ENCODE peak calls at places on chromosomes 5 and 9, in six cellular contexts. One of them, this sample, is unnamed.

GRCh38 chr9:105030285-105030684 is 102.3 kb upstream of the ABCA1 start:
- DNase-seq in HCT116: no peak
- DNase-seq in astrocyte of the spinal cord: no peak
- DNase-seq in left lung: no peak
- DNase-seq in CD8-positive, alpha-beta T cell: no peak
- DNase-seq in neural progenitor cell: no peak
- DNase-seq in this sample: no peak

GRCh38 chr5:14118551-14119320 is 24.4 kb upstream of the TRIO start:
- DNase-seq in neural progenitor cell: peak
- DNase-seq in left lung: no peak
- DNase-seq in astrocyte of the spinal cord: no peak
- DNase-seq in HCT116: no peak
- DNase-seq in CD8-positive, alpha-beta T cell: no peak
- DNase-seq in this sample: peak

GRCh38 chr5:131466171-131466766 is 168.8 kb downstream of the RAPGEF6 start:
- DNase-seq in CD8-positive, alpha-beta T cell: no peak
- DNase-seq in left lung: no peak
- DNase-seq in astrocyte of the spinal cord: peak
- DNase-seq in HCT116: no peak
- DNase-seq in neural progenitor cell: no peak
- DNase-seq in this sample: no peak

GRCh38 chr5:26610581-26610980 is 427.8 kb downstream of the CDH9 start:
- DNase-seq in astrocyte of the spinal cord: no peak
- DNase-seq in CD8-positive, alpha-beta T cell: no peak
- DNase-seq in HCT116: no peak
- DNase-seq in neural progenitor cell: no peak
- DNase-seq in left lung: no peak
- DNase-seq in this sample: no peak

GRCh38 chr9:129697111-129697955 is 31.9 kb downstream of the PRRX2 start:
- DNase-seq in HCT116: no peak
- DNase-seq in neural progenitor cell: peak
- DNase-seq in CD8-positive, alpha-beta T cell: no peak
- DNase-seq in left lung: peak
- DNase-seq in astrocyte of the spinal cord: peak
- DNase-seq in this sample: peak

GRCh38 chr5:86008293-86008692 is 609.4 kb upstream of the COX7C start:
- DNase-seq in left lung: no peak
- DNase-seq in CD8-positive, alpha-beta T cell: no peak
- DNase-seq in neural progenitor cell: no peak
- DNase-seq in HCT116: no peak
- DNase-seq in astrocyte of the spinal cord: no peak
- DNase-seq in this sample: no peak

GRCh38 chr9:75664597-75664996 is 225.9 kb upstream of the PCSK5 start:
- DNase-seq in CD8-positive, alpha-beta T cell: no peak
- DNase-seq in left lung: no peak
- DNase-seq in HCT116: no peak
- DNase-seq in astrocyte of the spinal cord: no peak
- DNase-seq in neural progenitor cell: no peak
- DNase-seq in this sample: no peak

GRCh38 chr5:154519375-154519774 is 41.3 kb upstream of the HAND1 start:
- DNase-seq in neural progenitor cell: no peak
- DNase-seq in astrocyte of the spinal cord: peak
- DNase-seq in CD8-positive, alpha-beta T cell: no peak
- DNase-seq in left lung: no peak
- DNase-seq in HCT116: no peak
- DNase-seq in this sample: no peak

GRCh38 chr5:79689541-79690466 is at the start of gene CMYA5:
- DNase-seq in left lung: peak
- DNase-seq in neural progenitor cell: peak
- DNase-seq in astrocyte of the spinal cord: no peak
- DNase-seq in CD8-positive, alpha-beta T cell: no peak
- DNase-seq in HCT116: no peak
- DNase-seq in this sample: peak

GRCh38 chr5:105924366-105924765 is 1746.4 kb downstream of the EFNA5 start:
- DNase-seq in astrocyte of the spinal cord: no peak
- DNase-seq in neural progenitor cell: no peak
- DNase-seq in CD8-positive, alpha-beta T cell: no peak
- DNase-seq in left lung: no peak
- DNase-seq in HCT116: no peak
- DNase-seq in this sample: no peak

GRCh38 chr5:154273028-154273617 is 82.6 kb downstream of the GALNT10 start:
- DNase-seq in CD8-positive, alpha-beta T cell: no peak
- DNase-seq in astrocyte of the spinal cord: peak
- DNase-seq in HCT116: no peak
- DNase-seq in neural progenitor cell: no peak
- DNase-seq in left lung: peak
- DNase-seq in this sample: no peak

DNA sequence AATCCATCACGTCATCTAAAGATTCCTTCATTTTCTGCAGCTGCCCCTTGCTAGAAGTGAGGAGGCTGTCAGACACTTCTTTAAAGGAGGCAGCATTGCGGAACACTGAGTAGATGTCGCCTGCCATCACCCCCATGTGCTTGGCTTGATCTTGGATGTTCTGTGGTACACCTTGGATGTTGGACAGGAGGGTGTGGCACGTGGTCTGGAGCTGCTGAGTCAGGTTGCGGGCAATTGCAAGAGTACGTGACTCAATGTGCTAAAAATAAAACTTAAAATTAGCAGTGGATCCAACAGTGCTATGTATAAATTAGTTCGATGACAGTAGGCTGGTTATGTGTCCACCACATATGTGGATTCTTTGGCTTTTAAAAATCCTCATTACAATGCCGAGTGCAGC is 10.9 kb downstream of the PLIN2 start:
- DNase-seq in neural progenitor cell: no peak
- DNase-seq in HCT116: no peak
- DNase-seq in astrocyte of the spinal cord: peak
- DNase-seq in left lung: no peak
- DNase-seq in CD8-positive, alpha-beta T cell: no peak
- DNase-seq in this sample: no peak
- TF ChIP-seq CTCF in neural progenitor cell: no peak
- TF ChIP-seq CTCF in HCT116: no peak
- TF ChIP-seq CTCF in astrocyte of the spinal cord: no peak
- TF ChIP-seq CTCF in left lung: no peak
- TF ChIP-seq CTCF in CD8-positive, alpha-beta T cell: no peak
- TF ChIP-seq CTCF in this sample: no peak

DNA sequence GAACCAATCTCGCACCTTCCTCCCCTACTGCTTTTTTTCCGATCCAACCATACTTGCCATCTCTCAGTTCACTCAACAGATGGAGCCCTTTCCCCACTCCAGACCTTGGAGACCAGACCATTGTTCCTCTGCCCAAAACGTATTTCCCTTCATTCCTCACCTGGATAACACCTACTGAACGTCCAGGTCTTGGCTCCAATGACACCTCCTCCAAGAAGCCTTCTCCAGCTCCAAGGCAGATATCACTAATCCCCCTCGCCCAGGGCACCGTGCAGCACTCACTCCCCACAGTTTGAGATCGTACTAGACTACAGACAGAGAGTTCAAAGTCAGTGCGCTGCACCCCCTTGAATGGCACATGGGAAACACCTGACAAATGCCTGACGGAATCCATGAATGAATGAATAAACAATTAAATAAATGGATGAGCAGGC is 47.1 kb upstream of the AKNA start:
- DNase-seq in astrocyte of the spinal cord: peak
- DNase-seq in CD8-positive, alpha-beta T cell: peak
- DNase-seq in HCT116: peak
- DNase-seq in left lung: no peak
- DNase-seq in neural progenitor cell: peak
- DNase-seq in this sample: no peak
- TF ChIP-seq CTCF in astrocyte of the spinal cord: peak
- TF ChIP-seq CTCF in CD8-positive, alpha-beta T cell: no peak
- TF ChIP-seq CTCF in HCT116: peak
- TF ChIP-seq CTCF in left lung: no peak
- TF ChIP-seq CTCF in neural progenitor cell: peak
- TF ChIP-seq CTCF in this sample: peak

GRCh38 chr9:100879884-100880283 is 148.6 kb upstream of the PLPPR1 start:
- DNase-seq in HCT116: no peak
- DNase-seq in astrocyte of the spinal cord: no peak
- DNase-seq in left lung: no peak
- DNase-seq in CD8-positive, alpha-beta T cell: no peak
- DNase-seq in neural progenitor cell: no peak
- DNase-seq in this sample: no peak
- TF ChIP-seq CTCF in HCT116: no peak
- TF ChIP-seq CTCF in astrocyte of the spinal cord: no peak
- TF ChIP-seq CTCF in left lung: no peak
- TF ChIP-seq CTCF in CD8-positive, alpha-beta T cell: no peak
- TF ChIP-seq CTCF in neural progenitor cell: no peak
- TF ChIP-seq CTCF in this sample: no peak

DNA sequence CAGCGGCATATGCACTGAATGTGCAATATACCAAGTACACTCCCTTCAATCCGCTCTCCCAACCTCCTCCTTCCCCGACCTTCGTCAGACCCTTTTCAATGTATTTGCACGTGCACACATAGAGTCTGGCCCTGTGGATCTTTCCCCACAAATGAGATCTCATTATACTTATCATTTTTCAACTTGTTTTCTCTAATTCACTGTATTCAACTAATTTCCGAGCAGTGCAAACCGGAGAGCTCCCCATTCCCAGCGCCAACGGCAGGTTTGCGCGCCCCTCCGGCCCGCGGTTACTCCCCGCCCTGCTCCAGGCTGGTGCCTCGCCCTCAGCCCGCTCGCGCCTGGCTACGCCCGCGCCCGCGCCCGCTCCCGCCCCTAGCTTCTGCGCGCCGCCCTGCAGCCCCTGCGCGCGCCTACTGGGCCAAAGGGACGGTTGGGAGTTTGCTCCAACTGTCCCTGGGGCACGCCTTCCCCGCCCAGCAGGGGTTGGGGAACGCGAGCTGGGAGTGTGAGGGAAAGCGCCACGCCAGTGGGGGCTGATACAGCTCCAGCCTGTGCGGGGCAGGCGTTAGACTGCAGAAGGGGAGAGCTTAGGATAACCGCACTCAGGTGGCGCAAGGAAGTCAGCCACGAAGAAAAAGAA is 3.3 kb upstream of the CDC20B start:
- DNase-seq in neural progenitor cell: peak
- DNase-seq in astrocyte of the spinal cord: no peak
- DNase-seq in CD8-positive, alpha-beta T cell: no peak
- DNase-seq in left lung: no peak
- DNase-seq in HCT116: no peak
- DNase-seq in this sample: peak
- TF ChIP-seq CTCF in neural progenitor cell: peak
- TF ChIP-seq CTCF in astrocyte of the spinal cord: peak
- TF ChIP-seq CTCF in CD8-positive, alpha-beta T cell: no peak
- TF ChIP-seq CTCF in left lung: peak
- TF ChIP-seq CTCF in HCT116: no peak
- TF ChIP-seq CTCF in this sample: peak

GRCh38 chr9:95383845-95384244 is 66.3 kb upstream of the FANCC start:
- DNase-seq in HCT116: no peak
- DNase-seq in neural progenitor cell: no peak
- DNase-seq in astrocyte of the spinal cord: no peak
- DNase-seq in left lung: no peak
- DNase-seq in CD8-positive, alpha-beta T cell: no peak
- DNase-seq in this sample: no peak

GRCh38 chr9:95382433-95382832 is 64.9 kb upstream of the FANCC start:
- DNase-seq in astrocyte of the spinal cord: no peak
- DNase-seq in HCT116: peak
- DNase-seq in neural progenitor cell: no peak
- DNase-seq in left lung: no peak
- DNase-seq in CD8-positive, alpha-beta T cell: no peak
- DNase-seq in this sample: no peak

GRCh38 chr9:95381243-95381642 is 63.7 kb upstream of the FANCC start:
- DNase-seq in astrocyte of the spinal cord: peak
- DNase-seq in CD8-positive, alpha-beta T cell: no peak
- DNase-seq in neural progenitor cell: no peak
- DNase-seq in left lung: no peak
- DNase-seq in HCT116: no peak
- DNase-seq in this sample: no peak

GRCh38 chr9:95383198-95383673 is 65.7 kb upstream of the FANCC start:
- DNase-seq in CD8-positive, alpha-beta T cell: no peak
- DNase-seq in HCT116: peak
- DNase-seq in neural progenitor cell: no peak
- DNase-seq in astrocyte of the spinal cord: peak
- DNase-seq in left lung: no peak
- DNase-seq in this sample: no peak

GRCh38 chr9:95379630-95380029 is 62.1 kb upstream of the FANCC start:
- DNase-seq in CD8-positive, alpha-beta T cell: peak
- DNase-seq in left lung: no peak
- DNase-seq in astrocyte of the spinal cord: no peak
- DNase-seq in HCT116: no peak
- DNase-seq in neural progenitor cell: no peak
- DNase-seq in this sample: no peak
- TF ChIP-seq CTCF in CD8-positive, alpha-beta T cell: peak
- TF ChIP-seq CTCF in left lung: no peak
- TF ChIP-seq CTCF in astrocyte of the spinal cord: no peak
- TF ChIP-seq CTCF in HCT116: peak
- TF ChIP-seq CTCF in neural progenitor cell: peak
- TF ChIP-seq CTCF in this sample: no peak

GRCh38 chr5:157142317-157143126 is at the start of gene MED7:
- DNase-seq in astrocyte of the spinal cord: peak
- DNase-seq in left lung: peak
- DNase-seq in HCT116: peak
- DNase-seq in CD8-positive, alpha-beta T cell: peak
- DNase-seq in neural progenitor cell: peak
- DNase-seq in this sample: peak
- TF ChIP-seq CTCF in astrocyte of the spinal cord: no peak
- TF ChIP-seq CTCF in left lung: no peak
- TF ChIP-seq CTCF in HCT116: no peak
- TF ChIP-seq CTCF in CD8-positive, alpha-beta T cell: no peak
- TF ChIP-seq CTCF in neural progenitor cell: no peak
- TF ChIP-seq CTCF in this sample: no peak

GRCh38 chr5:139062910-139063663 is 135.1 kb downstream of the SIL1 start:
- DNase-seq in left lung: no peak
- DNase-seq in CD8-positive, alpha-beta T cell: no peak
- DNase-seq in neural progenitor cell: no peak
- DNase-seq in HCT116: no peak
- DNase-seq in astrocyte of the spinal cord: no peak
- DNase-seq in this sample: no peak
- TF ChIP-seq CTCF in left lung: no peak
- TF ChIP-seq CTCF in CD8-positive, alpha-beta T cell: no peak
- TF ChIP-seq CTCF in neural progenitor cell: no peak
- TF ChIP-seq CTCF in HCT116: no peak
- TF ChIP-seq CTCF in astrocyte of the spinal cord: no peak
- TF ChIP-seq CTCF in this sample: no peak

This sample was measured in neural crest cell.